ENCODE peak calls at places on chromosomes 3 and 15, in ten cellular contexts. W is heart right ventricle, F is sigmoid colon, A is H9, M is ovary, D is fibroblast of lung, K is A549, Q is body of pancreas, C is right lobe of liver, N is lung. R is an unnamed sample.

GRCh38 chr3:36542186-36542585 is 161.9 kb downstream of the STAC start:
- DNase-seq in W (no peak), F (no peak), A (no peak), M (no peak), D (peak; percentile 84), K (no peak), Q (no peak), C (no peak), N (no peak), R (no peak)

GRCh38 chr3:186432944-186433732 is 71.1 kb upstream of the DGKG start:
- DNase-seq in W (no peak), F (no peak), A (no peak), M (no peak), D (no peak), K (no peak), Q (no peak), C (no peak), N (no peak), R (no peak)

GRCh38 chr3:141271279-141272033 is 39.8 kb downstream of the PXYLP1 start:
- DNase-seq in W (no peak), F (no peak), A (no peak), M (no peak), D (no peak), K (no peak), Q (no peak), C (no peak), N (no peak), R (no peak)

GRCh38 chr3:14124223-14124614 is 451 bp downstream of the CHCHD4 start:
- DNase-seq in W (peak; percentile 79), F (peak; percentile 86), A (peak; percentile 57), M (peak; percentile 74), D (no peak), K (peak; percentile 57), Q (peak; percentile 56), C (peak; percentile 75), N (peak; percentile 72), R (peak; percentile 63)

GRCh38 chr15:67783303-67783702 is 42.0 kb upstream of the SKOR1 start:
- DNase-seq in W (no peak), F (no peak), A (no peak), M (no peak), D (no peak), K (no peak), Q (no peak), C (no peak), N (no peak), R (peak; percentile 71)

GRCh38 chr3:141275032-141275422 is 43.4 kb downstream of the PXYLP1 start:
- DNase-seq in W (no peak), F (no peak), A (no peak), M (no peak), D (peak; percentile 56), K (no peak), Q (no peak), C (no peak), N (no peak), R (no peak)

GRCh38 chr3:138206196-138206595 is 19.1 kb downstream of the ARMC8 start:
- DNase-seq in W (no peak), F (no peak), A (no peak), M (no peak), D (no peak), K (no peak), Q (no peak), C (no peak), N (no peak), R (no peak)

GRCh38 chr15:75843618-75844610 is 667 bp downstream of the UBE2Q2 start:
- DNase-seq in W (peak; percentile 55), F (peak; percentile 84), A (peak; percentile 45), M (peak; percentile 75), D (peak; percentile 58), K (peak; percentile 79), Q (peak; percentile 61), C (peak; percentile 62), N (peak; percentile 44), R (peak; percentile 10)

GRCh38 chr3:60030982-60031381 is 981.2 kb upstream of the CFAP20DC start:
- DNase-seq in W (no peak), F (no peak), A (no peak), M (no peak), D (no peak), K (no peak), Q (no peak), C (no peak), N (no peak), R (no peak)

GRCh38 chr3:160486459-160486869 is 36.9 kb upstream of the TRIM59 start:
- DNase-seq in W (no peak), F (no peak), A (no peak), M (no peak), D (peak; percentile 50), K (no peak), Q (no peak), C (no peak), N (no peak), R (no peak)

GRCh38 chr3:8223766-8224165 is 277.9 kb upstream of the LMCD1 start:
- DNase-seq in W (peak; percentile 7), F (no peak), A (no peak), M (peak; percentile 32), D (peak; percentile 27), K (no peak), Q (peak; percentile 38), C (no peak), N (no peak), R (no peak)

GRCh38 chr15:38873151-38873550 is 308.5 kb upstream of the RASGRP1 start:
- DNase-seq in W (no peak), F (no peak), A (no peak), M (no peak), D (no peak), K (no peak), Q (no peak), C (no peak), N (no peak), R (no peak)

GRCh38 chr3:9800529-9800928 is 7.6 kb downstream of the ARPC4 start:
- DNase-seq in W (no peak), F (no peak), A (no peak), M (no peak), D (no peak), K (no peak), Q (no peak), C (no peak), N (no peak), R (no peak)

GRCh38 chr3:173699353-173699752 is 301.8 kb downstream of the NLGN1 start:
- DNase-seq in W (no peak), F (no peak), A (no peak), M (no peak), D (peak; percentile 5), K (no peak), Q (no peak), C (no peak), N (no peak), R (no peak)

GRCh38 chr3:70996082-70996481 is 587.4 kb downstream of the FOXP1 start:
- DNase-seq in W (no peak), F (no peak), A (no peak), M (no peak), D (no peak), K (no peak), Q (no peak), C (no peak), N (no peak), R (no peak)

GRCh38 chr3:70992557-70992956 is 591.0 kb downstream of the FOXP1 start:
- DNase-seq in W (no peak), F (no peak), A (no peak), M (no peak), D (peak; percentile 82), K (no peak), Q (no peak), C (no peak), N (no peak), R (no peak)

GRCh38 chr3:70990723-70991122 is 592.8 kb downstream of the FOXP1 start:
- DNase-seq in W (no peak), F (no peak), A (no peak), M (no peak), D (peak; percentile 71), K (no peak), Q (no peak), C (no peak), N (no peak), R (no peak)

GRCh38 chr3:70992131-70992530 is 591.4 kb downstream of the FOXP1 start:
- DNase-seq in W (no peak), F (no peak), A (no peak), M (no peak), D (no peak), K (no peak), Q (no peak), C (no peak), N (no peak), R (no peak)

DNA sequence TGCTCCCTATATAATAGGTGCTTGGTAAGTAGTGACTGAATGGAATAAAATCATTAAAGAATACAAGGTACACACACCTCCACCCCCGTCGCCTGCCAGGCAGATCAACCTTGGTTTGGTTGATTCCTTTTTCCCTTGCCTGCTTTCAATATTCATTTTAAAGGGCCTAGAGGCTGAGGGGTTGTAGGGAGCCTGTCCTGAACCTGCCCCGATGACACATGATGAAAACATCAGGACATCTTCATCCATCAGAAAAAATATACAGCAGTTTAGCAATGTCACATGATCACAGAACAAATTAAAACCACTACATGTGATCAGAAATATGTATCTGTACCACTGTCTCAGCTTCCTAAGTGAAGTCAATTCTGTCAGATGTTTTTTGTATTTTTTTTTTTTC is 588.9 kb downstream of the FOXP1 start:
- DNase-seq in W (no peak), F (no peak), A (no peak), M (no peak), D (no peak), K (no peak), Q (no peak), C (no peak), N (no peak), R (no peak)
- H3K27ac ChIP-seq in W (no peak overlapping the region), F (peak overlapping the region; percentile 90), A (no peak overlapping the region), M (no peak overlapping the region), D (no peak overlapping the region), K (no peak overlapping the region), Q (no peak overlapping the region), C (no peak overlapping the region), N (no peak overlapping the region), R (no peak overlapping the region)

GRCh38 chr3:111668912-111669488 is 73.9 kb upstream of the ZBED2 start:
- DNase-seq in W (no peak), F (no peak), A (no peak), M (no peak), D (peak; percentile 73), K (peak; percentile 55), Q (no peak), C (no peak), N (no peak), R (no peak)
- H3K4me1 ChIP-seq in W (no peaks in the 10 kb centered on the region), F (no peaks in the 10 kb centered on the region), A (no peaks in the 10 kb centered on the region), M (peaks cover 1% of the 10 kb centered on the region), D (peaks cover 5% of the 10 kb centered on the region), K (peaks cover 37% of the 10 kb centered on the region), Q (peaks cover 8% of the 10 kb centered on the region), C (no peaks in the 10 kb centered on the region), N (no peaks in the 10 kb centered on the region), R (peaks cover 54% of the 10 kb centered on the region)

GRCh38 chr3:87006844-87007439 is 16.0 kb upstream of the VGLL3 start:
- DNase-seq in W (no peak), F (no peak), A (no peak), M (no peak), D (peak; percentile 28), K (no peak), Q (no peak), C (no peak), N (no peak), R (no peak)
- TF ChIP-seq CTCF in W (no peak), F (no peak), A (peak; percentile 61), M (no peak), D (peak; percentile 50), K (peak; percentile 60), Q (no peak), C (peak; percentile 39), N (no peak), R (no peak)

DNA sequence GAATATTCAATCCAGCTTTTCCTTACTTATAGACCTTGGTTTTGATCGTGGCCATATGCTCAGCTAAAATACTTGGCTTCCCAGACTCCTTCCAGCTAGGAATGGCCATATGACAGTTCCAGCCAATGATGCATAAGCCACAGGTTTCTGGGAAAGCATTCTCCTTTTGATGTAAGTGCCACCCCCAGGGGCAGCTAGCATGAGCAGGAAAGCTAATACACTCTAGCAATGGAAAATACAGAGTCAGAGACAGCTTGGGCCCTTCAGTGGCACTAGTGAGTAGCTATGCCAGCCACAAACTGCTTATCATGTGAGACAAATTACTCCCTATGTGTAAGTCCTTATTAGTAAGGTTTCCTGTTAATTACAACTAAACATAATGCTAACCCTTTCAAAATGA is 26.7 kb downstream of the TBC1D2B start:
- DNase-seq in W (no peak), F (no peak), A (no peak), M (no peak), D (peak; percentile 62), K (no peak), Q (no peak), C (no peak), N (no peak), R (no peak)
- H3K27ac ChIP-seq in W (peak overlapping the region; percentile 34), F (peak overlapping the region; percentile 54), A (no peak overlapping the region), M (no peak overlapping the region), D (peak overlapping the region; percentile 62), K (no peak overlapping the region), Q (no peak overlapping the region), C (no peak overlapping the region), N (no peak overlapping the region), R (peak overlapping the region; percentile 30)

R was measured in CD8-positive, alpha-beta T cell.